ENCODE peak calls at places on chromosomes 1 and 21, in four cellular contexts. O is body of pancreas, U is HCT116, Z is breast epithelium. L is an unnamed sample.

GRCh38 chr1:180857947-180858768 is 54.5 kb upstream of the KIAA1614 start:
- DNase-seq in U (no peak), Z (no peak), O (no peak), L (no peak)

GRCh38 chr1:222124602-222125001 is 382.7 kb upstream of the DUSP10 start:
- DNase-seq in Z (no peak), O (no peak), U (no peak), L (no peak)

GRCh38 chr1:182629674-182630073 is 25.5 kb upstream of the RGS16 start:
- DNase-seq in U (no peak), Z (no peak), O (no peak), L (no peak)

GRCh38 chr1:226408285-226409184 is 642 bp upstream of the PARP1 start:
- DNase-seq in O (no peak), U (no peak), Z (peak; percentile 21), L (peak; percentile 90)

GRCh38 chr1:71964188-71964587 is 318.2 kb downstream of the NEGR1 start:
- DNase-seq in Z (no peak), O (no peak), U (no peak), L (no peak)

GRCh38 chr1:56081151-56081550 is 498.2 kb downstream of the PLPP3 start:
- DNase-seq in O (no peak), Z (no peak), U (no peak), L (no peak)

GRCh38 chr1:77168358-77168757 is 50.9 kb downstream of the PIGK start:
- DNase-seq in U (no peak), Z (no peak), O (no peak), L (no peak)

GRCh38 chr1:2636733-2637132 is 3.9 kb upstream of the MMEL1 start:
- DNase-seq in Z (peak; percentile 89), U (no peak), O (no peak), L (peak; percentile 62)

GRCh38 chr1:195721210-195721971 is 886.8 kb downstream of the KCNT2 start:
- DNase-seq in O (no peak), Z (no peak), U (no peak), L (no peak)

GRCh38 chr21:43917515-43918384 is 52.7 kb downstream of the AGPAT3 start:
- DNase-seq in O (peak; percentile 34), Z (no peak), U (peak; percentile 15), L (peak; percentile 62)

GRCh38 chr1:116489231-116489697 is 81.6 kb downstream of the CD58 start:
- DNase-seq in O (peak; percentile 70), U (peak; percentile 87), Z (peak; percentile 93), L (no peak)

GRCh38 chr1:235938714-235939487 is 72.2 kb upstream of the LYST start:
- DNase-seq in U (no peak), Z (no peak), O (no peak), L (no peak)

GRCh38 chr21:43370091-43370658 is 56.8 kb downstream of the SIK1 start:
- DNase-seq in O (no peak), U (no peak), Z (no peak), L (no peak)

GRCh38 chr1:10415211-10415930 is 14.9 kb upstream of the CENPS start:
- DNase-seq in U (no peak), Z (no peak), O (no peak), L (peak; percentile 13)

GRCh38 chr1:233326995-233327937 is at the start of gene MAP3K21:
- DNase-seq in U (peak; percentile 95), O (peak; percentile 99), Z (peak; percentile 89), L (peak; percentile 98)
- TF ChIP-seq POLR2A in U (peak; percentile 48), O (peak; percentile 85), Z (no peak), L (no peak)

DNA sequence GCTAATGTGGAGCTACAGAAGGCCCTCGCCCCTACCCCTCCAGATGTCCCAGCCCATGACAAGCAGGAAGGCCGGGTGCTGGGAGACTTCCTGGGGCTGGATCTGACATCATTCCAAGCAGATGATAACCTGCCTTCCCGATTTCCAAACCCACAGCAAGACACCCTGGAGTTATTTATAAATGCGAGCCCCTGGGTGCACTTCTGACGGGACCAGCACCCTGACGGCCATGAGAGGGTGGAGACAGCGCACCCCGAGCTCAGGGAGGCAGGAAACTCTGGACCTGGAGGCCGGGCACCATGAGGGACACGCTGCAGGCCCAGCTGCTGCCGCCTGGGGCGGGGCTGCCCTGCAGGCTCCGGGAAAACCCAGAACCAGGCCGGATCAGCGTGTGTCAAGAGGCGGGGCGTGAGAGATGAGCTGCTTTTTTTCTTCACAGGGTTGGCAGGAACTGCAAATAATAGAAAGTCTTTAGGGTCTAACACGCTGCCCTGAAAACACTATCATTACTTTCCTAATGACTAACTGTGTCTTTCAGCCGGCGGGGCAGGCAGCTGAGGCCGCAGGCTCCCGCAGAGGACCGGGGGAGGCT is 2.5 kb upstream of the PCBP3 start:
- DNase-seq in O (no peak), Z (no peak), U (no peak), L (peak; percentile 90)
- H3K27ac ChIP-seq in O (no peak overlapping the region), Z (no peak overlapping the region), U (no peak overlapping the region), L (peak overlapping the region; percentile 58)

GRCh38 chr1:7781923-7782495 is 2.1 kb upstream of the PER3 start:
- DNase-seq in Z (no peak), O (peak; percentile 11), U (no peak), L (peak; percentile 83)
- TF ChIP-seq POLR2A in Z (no peak), O (no peak), U (no peak), L (no peak)

DNA sequence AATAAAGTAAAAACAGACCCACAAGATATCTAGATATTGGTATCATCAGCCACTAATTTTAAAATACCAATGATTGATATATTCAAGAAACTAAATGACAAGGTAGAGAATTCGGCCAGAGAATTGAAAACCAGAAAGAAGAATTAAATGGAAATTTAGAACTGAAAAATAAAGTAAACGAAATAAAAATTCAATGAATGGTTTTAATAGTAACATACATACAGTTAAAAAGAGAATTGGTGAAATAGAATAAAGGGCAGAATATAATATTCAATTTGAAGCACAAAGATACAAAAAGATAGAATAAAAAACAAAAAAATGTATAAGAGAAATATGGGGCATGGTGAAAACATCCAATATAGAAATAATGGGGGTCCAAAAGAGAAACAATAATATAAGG is 64.0 kb upstream of the GUCA2B start:
- DNase-seq in Z (no peak), U (no peak), O (no peak), L (no peak)
- H3K27ac ChIP-seq in Z (no peak overlapping the region), U (no peak overlapping the region), O (no peak overlapping the region), L (no peak overlapping the region)